ENCODE peak calls at places on chromosomes 1 and 21, in four cellular contexts. One of them, this sample, is unnamed.
A peak's percentile ranks its signal among the peaks of the same experiment; 100 is the strongest.

GRCh38 chr21:43311303-43311817 is 115.6 kb downstream of the SIK1 start:
- DNase-seq in BE2C: no peak
- DNase-seq in psoas muscle: peak; percentile 6
- DNase-seq in hepatocyte: peak; percentile 81
- DNase-seq in this sample: no peak

GRCh38 chr1:76239470-76239918 is 164.9 kb downstream of the ST6GALNAC3 start:
- DNase-seq in psoas muscle: no peak
- DNase-seq in hepatocyte: no peak
- DNase-seq in BE2C: no peak
- DNase-seq in this sample: no peak

GRCh38 chr1:110338200-110339039 is 757 bp upstream of the RBM15 start:
- DNase-seq in hepatocyte: peak; percentile 97
- DNase-seq in BE2C: peak; percentile 96
- DNase-seq in psoas muscle: peak; percentile 92
- DNase-seq in this sample: peak; percentile 100

GRCh38 chr1:61121631-61122030 is 39.3 kb downstream of the NFIA start:
- DNase-seq in hepatocyte: no peak
- DNase-seq in psoas muscle: no peak
- DNase-seq in BE2C: no peak
- DNase-seq in this sample: no peak

GRCh38 chr1:18151436-18151835 is 43.8 kb downstream of the IGSF21 start:
- DNase-seq in psoas muscle: no peak
- DNase-seq in hepatocyte: no peak
- DNase-seq in BE2C: no peak
- DNase-seq in this sample: peak; percentile 12

GRCh38 chr1:223771814-223772770 is 59.8 kb downstream of the CAPN2 start:
- DNase-seq in BE2C: peak; percentile 61
- DNase-seq in psoas muscle: no peak
- DNase-seq in hepatocyte: peak; percentile 81
- DNase-seq in this sample: peak; percentile 27

GRCh38 chr1:210259496-210259895 is 26.9 kb downstream of the SERTAD4 start:
- DNase-seq in psoas muscle: no peak
- DNase-seq in hepatocyte: no peak
- DNase-seq in BE2C: no peak
- DNase-seq in this sample: peak; percentile 40

GRCh38 chr1:232213928-232214327 is 416.0 kb downstream of the SIPA1L2 start:
- DNase-seq in BE2C: no peak
- DNase-seq in hepatocyte: no peak
- DNase-seq in psoas muscle: no peak
- DNase-seq in this sample: no peak

GRCh38 chr1:70504821-70505193 is 93.7 kb downstream of the CTH start:
- DNase-seq in hepatocyte: peak; percentile 73
- DNase-seq in psoas muscle: no peak
- DNase-seq in BE2C: no peak
- DNase-seq in this sample: peak; percentile 47

GRCh38 chr1:210200090-210200736 is 32.4 kb upstream of the SERTAD4 start:
- DNase-seq in psoas muscle: no peak
- DNase-seq in hepatocyte: no peak
- DNase-seq in BE2C: no peak
- DNase-seq in this sample: peak; percentile 33

GRCh38 chr1:85611390-85611789 is 30.8 kb downstream of the CCN1 start:
- DNase-seq in psoas muscle: no peak
- DNase-seq in BE2C: no peak
- DNase-seq in hepatocyte: no peak
- DNase-seq in this sample: no peak

GRCh38 chr1:229022595-229023350 is 248.1 kb upstream of the RAB4A start:
- DNase-seq in BE2C: no peak
- DNase-seq in psoas muscle: no peak
- DNase-seq in hepatocyte: no peak
- DNase-seq in this sample: no peak

GRCh38 chr1:11692899-11693590 is 1.5 kb downstream of the DRAXIN start:
- DNase-seq in psoas muscle: peak; percentile 35
- DNase-seq in hepatocyte: no peak
- DNase-seq in BE2C: no peak
- DNase-seq in this sample: peak; percentile 42

GRCh38 chr1:34781844-34782391 is 904 bp downstream of the GJB3 start:
- DNase-seq in BE2C: no peak
- DNase-seq in hepatocyte: no peak
- DNase-seq in psoas muscle: no peak
- DNase-seq in this sample: no peak

GRCh38 chr1:4086921-4087320 is 186.8 kb upstream of the C1orf174 start:
- DNase-seq in hepatocyte: no peak
- DNase-seq in BE2C: no peak
- DNase-seq in psoas muscle: no peak
- DNase-seq in this sample: no peak

GRCh38 chr1:173301507-173301906 is 94.4 kb upstream of the TNFSF4 start:
- DNase-seq in BE2C: no peak
- DNase-seq in psoas muscle: no peak
- DNase-seq in hepatocyte: no peak
- DNase-seq in this sample: peak; percentile 12

GRCh38 chr1:102593276-102593675 is 515.0 kb downstream of the COL11A1 start:
- DNase-seq in hepatocyte: no peak
- DNase-seq in psoas muscle: no peak
- DNase-seq in BE2C: no peak
- DNase-seq in this sample: no peak

GRCh38 chr1:200453544-200453905 is 43.7 kb upstream of the ZNF281 start:
- DNase-seq in BE2C: no peak
- DNase-seq in hepatocyte: no peak
- DNase-seq in psoas muscle: no peak
- DNase-seq in this sample: no peak

GRCh38 chr1:247300491-247301175 is 31.0 kb downstream of the ZNF496 start:
- DNase-seq in BE2C: no peak
- DNase-seq in psoas muscle: no peak
- DNase-seq in hepatocyte: no peak
- DNase-seq in this sample: no peak

GRCh38 chr1:164777518-164777917 is 218.5 kb downstream of the PBX1 start:
- DNase-seq in BE2C: no peak
- DNase-seq in psoas muscle: no peak
- DNase-seq in hepatocyte: no peak
- DNase-seq in this sample: no peak

GRCh38 chr1:31038360-31038759 is 27.2 kb downstream of the PUM1 start:
- DNase-seq in psoas muscle: no peak
- DNase-seq in BE2C: no peak
- DNase-seq in hepatocyte: peak; percentile 13
- DNase-seq in this sample: no peak

GRCh38 chr1:108016451-108016920 is 51.5 kb upstream of the VAV3 start:
- DNase-seq in BE2C: peak; percentile 40
- DNase-seq in psoas muscle: no peak
- DNase-seq in hepatocyte: peak; percentile 52
- DNase-seq in this sample: peak; percentile 75

GRCh38 chr1:227416156-227416865 is 98.0 kb upstream of the CDC42BPA start:
- DNase-seq in BE2C: no peak
- DNase-seq in hepatocyte: no peak
- DNase-seq in psoas muscle: no peak
- DNase-seq in this sample: no peak

GRCh38 chr1:228029281-228029680 is 22.5 kb downstream of the WNT3A start:
- DNase-seq in psoas muscle: no peak
- DNase-seq in BE2C: no peak
- DNase-seq in hepatocyte: no peak
- DNase-seq in this sample: no peak

GRCh38 chr1:210250998-210251679 is 18.5 kb downstream of the SERTAD4 start:
- DNase-seq in psoas muscle: peak; percentile 34
- DNase-seq in hepatocyte: peak; percentile 77
- DNase-seq in BE2C: peak; percentile 87
- DNase-seq in this sample: peak; percentile 91

GRCh38 chr1:200029624-200030074 is 2.1 kb downstream of the NR5A2 start:
- DNase-seq in hepatocyte: peak; percentile 31
- DNase-seq in BE2C: no peak
- DNase-seq in psoas muscle: no peak
- DNase-seq in this sample: no peak

GRCh38 chr1:93416183-93416582 is 31.7 kb upstream of the FNBP1L start:
- DNase-seq in psoas muscle: no peak
- DNase-seq in BE2C: no peak
- DNase-seq in hepatocyte: no peak
- DNase-seq in this sample: no peak

GRCh38 chr1:229410692-229411433 is 23.0 kb downstream of the ACTA1 start:
- DNase-seq in BE2C: peak; percentile 96
- DNase-seq in hepatocyte: peak; percentile 87
- DNase-seq in psoas muscle: peak; percentile 81
- DNase-seq in this sample: peak; percentile 67

GRCh38 chr1:37595440-37596181 is at the start of gene GNL2:
- DNase-seq in BE2C: peak; percentile 93
- DNase-seq in hepatocyte: peak; percentile 99
- DNase-seq in psoas muscle: peak; percentile 97
- DNase-seq in this sample: peak; percentile 97

GRCh38 chr1:25080294-25081209 is 150.5 kb upstream of the RUNX3 start:
- DNase-seq in BE2C: no peak
- DNase-seq in hepatocyte: no peak
- DNase-seq in psoas muscle: no peak
- DNase-seq in this sample: peak; percentile 19

GRCh38 chr1:38098101-38098847 is 51.7 kb upstream of the POU3F1 start:
- DNase-seq in BE2C: no peak
- DNase-seq in psoas muscle: no peak
- DNase-seq in hepatocyte: no peak
- DNase-seq in this sample: no peak

GRCh38 chr1:24294757-24295371 is 24.3 kb upstream of the GRHL3 start:
- DNase-seq in BE2C: no peak
- DNase-seq in hepatocyte: peak; percentile 41
- DNase-seq in psoas muscle: peak; percentile 77
- DNase-seq in this sample: peak; percentile 51

GRCh38 chr1:169078163-169078883 is 28.2 kb upstream of the ATP1B1 start:
- DNase-seq in hepatocyte: no peak
- DNase-seq in BE2C: peak; percentile 29
- DNase-seq in psoas muscle: no peak
- DNase-seq in this sample: no peak

GRCh38 chr1:198678901-198679329 is 40.1 kb downstream of the PTPRC start:
- DNase-seq in psoas muscle: no peak
- DNase-seq in hepatocyte: no peak
- DNase-seq in BE2C: no peak
- DNase-seq in this sample: no peak

GRCh38 chr1:25926731-25927496 is 20.7 kb upstream of the STMN1 start:
- DNase-seq in psoas muscle: no peak
- DNase-seq in BE2C: peak; percentile 71
- DNase-seq in hepatocyte: no peak
- DNase-seq in this sample: no peak

GRCh38 chr1:207181838-207182237 is 77.8 kb downstream of the C4BPA start:
- DNase-seq in BE2C: no peak
- DNase-seq in hepatocyte: no peak
- DNase-seq in psoas muscle: no peak
- DNase-seq in this sample: no peak

GRCh38 chr1:203089651-203090045 is 3.8 kb upstream of the MYOG start:
- DNase-seq in BE2C: no peak
- DNase-seq in psoas muscle: no peak
- DNase-seq in hepatocyte: no peak
- DNase-seq in this sample: no peak

GRCh38 chr1:46496505-46496904 is 6.9 kb downstream of the DMBX1 start:
- DNase-seq in BE2C: no peak
- DNase-seq in hepatocyte: no peak
- DNase-seq in psoas muscle: no peak
- DNase-seq in this sample: no peak

GRCh38 chr1:90675161-90675847 is 41.8 kb downstream of the BARHL2 start:
- DNase-seq in hepatocyte: no peak
- DNase-seq in BE2C: no peak
- DNase-seq in psoas muscle: no peak
- DNase-seq in this sample: no peak
- H3K4me1 ChIP-seq in hepatocyte: no peaks in the 10 kb centered on the region
- H3K4me1 ChIP-seq in BE2C: no peaks in the 10 kb centered on the region
- H3K4me1 ChIP-seq in psoas muscle: no peaks in the 10 kb centered on the region
- H3K4me1 ChIP-seq in this sample: peaks cover 5% of the 10 kb centered on the region

DNA sequence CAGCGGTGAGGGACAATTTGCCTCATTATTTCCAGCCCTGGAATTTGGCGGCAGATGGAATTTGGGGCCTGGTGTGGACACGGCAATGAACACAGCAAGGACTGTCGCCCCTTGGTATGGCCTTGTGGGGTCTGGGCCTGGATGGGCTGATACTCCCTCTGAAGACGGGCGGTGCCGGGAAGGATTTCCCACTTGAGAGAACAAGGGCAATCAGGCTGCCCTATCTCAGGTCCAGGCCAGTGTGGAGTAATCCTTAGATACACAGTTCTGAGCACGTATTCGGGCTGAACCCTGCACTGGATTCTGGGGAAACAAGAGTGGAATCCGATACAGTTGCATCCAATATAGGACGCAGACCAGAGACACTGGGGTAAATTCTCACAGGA is 177.7 kb downstream of the TRABD2B start:
- DNase-seq in BE2C: no peak
- DNase-seq in psoas muscle: no peak
- DNase-seq in hepatocyte: peak; percentile 44
- DNase-seq in this sample: no peak
- H3K4me1 ChIP-seq in BE2C: peaks cover 6% of the 10 kb centered on the region
- H3K4me1 ChIP-seq in psoas muscle: no peaks in the 10 kb centered on the region
- H3K4me1 ChIP-seq in hepatocyte: peaks cover 15% of the 10 kb centered on the region
- H3K4me1 ChIP-seq in this sample: no peaks in the 10 kb centered on the region

GRCh38 chr1:15176120-15176519 is 22.6 kb downstream of the TMEM51 start:
- DNase-seq in hepatocyte: no peak
- DNase-seq in psoas muscle: no peak
- DNase-seq in BE2C: no peak
- DNase-seq in this sample: no peak

GRCh38 chr1:15172405-15173259 is 19.1 kb downstream of the TMEM51 start:
- DNase-seq in hepatocyte: no peak
- DNase-seq in psoas muscle: no peak
- DNase-seq in BE2C: no peak
- DNase-seq in this sample: no peak

GRCh38 chr1:15171271-15171908 is 17.8 kb downstream of the TMEM51 start:
- DNase-seq in psoas muscle: no peak
- DNase-seq in hepatocyte: no peak
- DNase-seq in BE2C: no peak
- DNase-seq in this sample: no peak

GRCh38 chr1:15174615-15174983 is 21.1 kb downstream of the TMEM51 start:
- DNase-seq in BE2C: no peak
- DNase-seq in psoas muscle: no peak
- DNase-seq in hepatocyte: no peak
- DNase-seq in this sample: no peak

DNA sequence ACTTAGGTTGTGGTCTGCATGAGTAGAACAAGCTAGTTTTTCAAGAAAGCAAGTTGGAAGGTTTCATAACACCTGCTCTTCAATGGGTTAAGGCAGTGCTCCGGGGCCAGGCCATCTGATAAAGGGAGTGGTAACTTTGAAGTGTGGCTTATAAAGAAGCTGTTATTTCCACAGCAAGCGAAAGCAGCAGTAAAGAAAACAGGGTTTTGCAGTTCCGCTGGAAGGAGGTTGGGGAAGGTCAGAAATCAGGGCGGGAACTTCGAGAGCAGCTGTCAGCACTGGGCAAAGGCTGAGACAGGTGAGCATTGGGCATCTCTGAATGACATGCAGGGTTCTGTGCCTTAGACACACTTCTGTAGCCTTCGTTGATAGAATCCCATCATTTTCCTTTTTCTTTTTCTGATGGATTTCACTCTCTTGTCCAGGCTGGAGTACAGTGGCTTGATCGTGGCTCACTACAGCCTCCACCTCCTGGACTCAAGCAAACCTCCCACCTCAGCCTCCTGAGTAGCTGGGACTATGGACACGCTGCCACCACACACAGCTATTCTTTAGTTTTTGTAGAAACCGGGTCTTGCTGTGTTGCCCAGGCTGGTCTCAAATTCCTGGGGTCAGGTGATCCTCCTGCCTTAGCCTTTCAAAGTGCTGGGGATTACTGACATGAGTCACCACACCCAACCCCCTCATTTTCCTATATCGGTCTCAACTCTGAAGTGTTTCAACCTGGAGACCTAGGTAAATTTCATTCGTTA is 20.5 kb downstream of the TMEM51 start:
- DNase-seq in BE2C: no peak
- DNase-seq in psoas muscle: no peak
- DNase-seq in hepatocyte: peak; percentile 49
- DNase-seq in this sample: no peak
- H3K4me1 ChIP-seq in BE2C: peaks cover under 1% of the 10 kb centered on the region
- H3K4me1 ChIP-seq in psoas muscle: no peaks in the 10 kb centered on the region
- H3K4me1 ChIP-seq in hepatocyte: peaks cover 16% of the 10 kb centered on the region
- H3K4me1 ChIP-seq in this sample: no peaks in the 10 kb centered on the region

GRCh38 chr1:51517361-51518032 is 1.6 kb downstream of the EPS15 start:
- DNase-seq in hepatocyte: no peak
- DNase-seq in psoas muscle: no peak
- DNase-seq in BE2C: no peak
- DNase-seq in this sample: peak; percentile 52
- H3K4me1 ChIP-seq in hepatocyte: peaks cover 22% of the 10 kb centered on the region
- H3K4me1 ChIP-seq in psoas muscle: peaks cover 50% of the 10 kb centered on the region
- H3K4me1 ChIP-seq in BE2C: no peaks in the 10 kb centered on the region
- H3K4me1 ChIP-seq in this sample: peaks cover 46% of the 10 kb centered on the region